ENCODE peak calls at places on chromosomes 1 and 21, in ten cellular contexts. M is osteocyte; R is AG09319; U is activated CD4-positive, alpha-beta T cell treated with anti-CD3 and anti-CD28 coated beads, Interleukin-2, amount 10 ng/mL, durations not matched to agents 7 days and 5 days; C is midbrain; F is sciatic nerve; P is fibroblast of mammary gland; Q is heart right ventricle; O is KBM-7; B is left cardiac atrium. X is an unnamed sample.

GRCh38 chr1:19635646-19636045 is 8.5 kb upstream of the NBL1 start:
- DNase-seq in M (no peak), R (no peak), U (no peak), C (no peak), F (no peak), P (peak), Q (no peak), O (no peak), B (no peak), X (no peak)

GRCh38 chr1:145952903-145953302 is 4.9 kb downstream of the LIX1L start:
- DNase-seq in M (no peak), R (no peak), U (no peak), C (no peak), F (no peak), P (no peak), Q (no peak), O (no peak), B (no peak), X (no peak)

GRCh38 chr21:34276711-34277425 is 86.9 kb upstream of the KCNE2 start:
- DNase-seq in M (no peak), R (no peak), U (no peak), C (no peak), F (no peak), P (peak), Q (no peak), O (no peak), B (no peak), X (no peak)

GRCh38 chr21:39109163-39109530 is 74.1 kb downstream of the PSMG1 start:
- DNase-seq in M (no peak), R (no peak), U (no peak), C (no peak), F (no peak), P (no peak), Q (no peak), O (no peak), B (no peak), X (no peak)

GRCh38 chr1:172486805-172487454 is 43.1 kb upstream of the PIGC start:
- DNase-seq in M (no peak), R (no peak), U (no peak), C (no peak), F (no peak), P (no peak), Q (no peak), O (no peak), B (no peak), X (no peak)

GRCh38 chr1:147545133-147545532 is 3.8 kb downstream of the BCL9 start:
- DNase-seq in M (no peak), R (no peak), U (peak), C (no peak), F (no peak), P (peak), Q (no peak), O (no peak), B (peak), X (peak)

GRCh38 chr21:44989943-44990780 is 50.3 kb downstream of the SLX9 start:
- DNase-seq in M (no peak), R (no peak), U (no peak), C (no peak), F (no peak), P (no peak), Q (no peak), O (no peak), B (no peak), X (no peak)

GRCh38 chr1:16615253-16616252 is 2.2 kb upstream of the NBPF1 start:
- DNase-seq in M (peak), R (no peak), U (peak), C (no peak), F (peak), P (no peak), Q (peak), O (no peak), B (no peak), X (no peak)

GRCh38 chr1:172298146-172298545 is 122.3 kb upstream of the C1orf105 start:
- DNase-seq in M (no peak), R (no peak), U (no peak), C (no peak), F (no peak), P (peak), Q (no peak), O (no peak), B (no peak), X (no peak)

GRCh38 chr1:37875833-37876232 is 16.4 kb upstream of the MTF1 start:
- DNase-seq in M (no peak), R (no peak), U (no peak), C (no peak), F (no peak), P (peak), Q (no peak), O (no peak), B (no peak), X (no peak)

GRCh38 chr21:43277481-43278351 is 108.9 kb downstream of the CRYAA start:
- DNase-seq in M (no peak), R (no peak), U (no peak), C (no peak), F (no peak), P (no peak), Q (peak), O (no peak), B (peak), X (peak)

GRCh38 chr1:244445320-244446181 is 6.2 kb downstream of the ADSS2 start:
- DNase-seq in M (no peak), R (no peak), U (no peak), C (peak), F (no peak), P (no peak), Q (no peak), O (no peak), B (no peak), X (peak)

GRCh38 chr1:12409676-12410075 is 179.8 kb downstream of the VPS13D start:
- DNase-seq in M (no peak), R (no peak), U (no peak), C (peak), F (peak), P (no peak), Q (no peak), O (no peak), B (no peak), X (no peak)

GRCh38 chr1:30982937-30983336 is 74.4 kb upstream of the SDC3 start:
- DNase-seq in M (no peak), R (peak), U (no peak), C (peak), F (no peak), P (peak), Q (no peak), O (no peak), B (no peak), X (no peak)

GRCh38 chr1:110511436-110511835 is 7.5 kb downstream of the KCNA10 start:
- DNase-seq in M (no peak), R (no peak), U (no peak), C (no peak), F (no peak), P (no peak), Q (no peak), O (no peak), B (no peak), X (no peak)

GRCh38 chr1:2415801-2416208 is 3.4 kb upstream of the PEX10 start:
- DNase-seq in M (no peak), R (no peak), U (peak), C (no peak), F (no peak), P (no peak), Q (no peak), O (no peak), B (no peak), X (no peak)

GRCh38 chr1:219090618-219091017 is 83.1 kb upstream of the LYPLAL1 start:
- DNase-seq in M (no peak), R (no peak), U (no peak), C (no peak), F (no peak), P (no peak), Q (no peak), O (peak), B (no peak), X (no peak)

GRCh38 chr21:35265170-35265877 is 216.2 kb upstream of the RUNX1 start:
- DNase-seq in M (no peak), R (no peak), U (no peak), C (no peak), F (no peak), P (peak), Q (no peak), O (no peak), B (no peak), X (no peak)

GRCh38 chr1:6329851-6330250 is 63.7 kb downstream of the ACOT7 start:
- DNase-seq in M (no peak), R (peak), U (no peak), C (no peak), F (no peak), P (peak), Q (peak), O (no peak), B (no peak), X (no peak)

GRCh38 chr1:12764016-12764415 is 9.5 kb upstream of the PRAMEF12 start:
- DNase-seq in M (no peak), R (no peak), U (no peak), C (no peak), F (no peak), P (no peak), Q (no peak), O (no peak), B (no peak), X (no peak)

GRCh38 chr1:100360790-100361232 is 8.5 kb downstream of the CDC14A start:
- DNase-seq in M (no peak), R (no peak), U (no peak), C (peak), F (peak), P (peak), Q (peak), O (no peak), B (peak), X (no peak)

GRCh38 chr1:234777850-234778214 is 167.9 kb upstream of the IRF2BP2 start:
- DNase-seq in M (no peak), R (no peak), U (no peak), C (no peak), F (no peak), P (no peak), Q (no peak), O (no peak), B (no peak), X (no peak)

X was measured in HAP-1.